ENCODE peak calls at places on chromosomes 3 and 15, in four cellular contexts. E is RPMI7951; R is HT1080; A is stimulated activated CD4-positive, alpha-beta T cell treated with anti-CD3 and anti-CD28 coated beads, Interleukin-1b, Interleukin-23, amount 100 ng/mL, for 48 hours. B is an unnamed sample.

GRCh38 chr3:52218953-52219650 is 6.3 kb downstream of the TLR9 start:
- DNase-seq in R (peak), A (no peak), E (no peak), B (no peak)

GRCh38 chr3:63937661-63938651 is 25.8 kb upstream of the SCAANT1 start:
- DNase-seq in R (no peak), E (no peak), A (no peak), B (no peak)

GRCh38 chr15:70714575-70714974 is 48.8 kb downstream of the UACA start:
- DNase-seq in A (no peak), R (no peak), E (no peak), B (no peak)

GRCh38 chr3:53821631-53822068 is 24.6 kb downstream of the CHDH start:
- DNase-seq in E (peak), A (no peak), R (peak), B (no peak)

GRCh38 chr15:48374472-48374871 is 43.2 kb downstream of the DUT start:
- DNase-seq in E (no peak), R (no peak), A (no peak), B (no peak)

GRCh38 chr15:89760303-89761008 is 9.4 kb upstream of the MESP1 start:
- DNase-seq in R (peak), A (peak), E (peak), B (peak)

GRCh38 chr3:46471371-46471914 is 6.7 kb upstream of the LTF start:
- DNase-seq in R (no peak), E (no peak), A (no peak), B (no peak)

GRCh38 chr3:50256978-50257890 is 11.7 kb upstream of the SEMA3B start:
- DNase-seq in A (peak), E (no peak), R (peak), B (peak)

GRCh38 chr3:109025896-109026295 is 72.2 kb upstream of the GUCA1C start:
- DNase-seq in E (no peak), A (no peak), R (no peak), B (no peak)

GRCh38 chr3:29605845-29606244 is 325.0 kb downstream of the RBMS3 start:
- DNase-seq in E (peak), A (no peak), R (peak), B (no peak)

GRCh38 chr3:5084224-5084623 is 37.9 kb upstream of the ARL8B start:
- DNase-seq in R (no peak), A (no peak), E (no peak), B (no peak)

B was measured in activated naive CD4-positive, alpha-beta T cell treated with Interleukin-2 at 50 U/mL for 16 hours.